ENCODE peak calls at places on chromosomes 1 and 21, in eight cellular contexts. E is fibroblast of lung, X is BJ, T is breast epithelium, P is epithelial cell of esophagus, M is GM23338, D is AG04450, O is cardiac fibroblast. W is an unnamed sample.

GRCh38 chr1:59422921-59423575 is 126.2 kb downstream of the FGGY start:
- DNase-seq in E (no peak), X (no peak), T (peak; percentile 96), P (peak; percentile 14), M (no peak), D (no peak), O (peak; percentile 30), W (peak; percentile 93)

GRCh38 chr21:45465105-45465504 is 60.1 kb downstream of the COL18A1 start:
- DNase-seq in E (no peak), X (no peak), T (no peak), P (no peak), M (no peak), D (no peak), O (no peak), W (no peak)

GRCh38 chr1:221837886-221838285 is 96.0 kb upstream of the DUSP10 start:
- DNase-seq in E (no peak), X (no peak), T (no peak), P (no peak), M (no peak), D (no peak), O (no peak), W (no peak)

GRCh38 chr21:26846036-26846931 is 1.1 kb upstream of the ADAMTS1 start:
- DNase-seq in E (peak; percentile 65), X (no peak), T (peak; percentile 72), P (peak; percentile 69), M (peak; percentile 81), D (no peak), O (peak; percentile 71), W (peak; percentile 93)

GRCh38 chr1:27342778-27343638 is 1.2 kb downstream of the SYTL1 start:
- DNase-seq in E (no peak), X (no peak), T (peak; percentile 79), P (peak; percentile 99), M (no peak), D (no peak), O (no peak), W (no peak)

GRCh38 chr1:40079774-40080390 is 17.2 kb downstream of the PPT1 start:
- DNase-seq in E (no peak), X (no peak), T (no peak), P (no peak), M (no peak), D (no peak), O (no peak), W (no peak)

GRCh38 chr1:74193908-74194307 is 4.1 kb downstream of the LRRIQ3 start:
- DNase-seq in E (peak; percentile 62), X (no peak), T (no peak), P (peak; percentile 56), M (no peak), D (peak; percentile 34), O (peak; percentile 59), W (no peak)

GRCh38 chr1:145922266-145922665 is 3.7 kb upstream of the PEX11B start:
- DNase-seq in E (no peak), X (no peak), T (no peak), P (no peak), M (no peak), D (no peak), O (peak; percentile 33), W (no peak)

GRCh38 chr1:100037665-100038400 is 68.0 kb downstream of the SLC35A3 start:
- DNase-seq in E (peak; percentile 84), X (no peak), T (peak; percentile 90), P (peak; percentile 93), M (peak; percentile 91), D (peak; percentile 52), O (peak; percentile 84), W (peak; percentile 93)

GRCh38 chr1:85934531-85934930 is 222.0 kb downstream of the COL24A1 start:
- DNase-seq in E (no peak), X (no peak), T (no peak), P (no peak), M (no peak), D (peak; percentile 4), O (peak; percentile 20), W (no peak)

GRCh38 chr1:88708011-88708410 is 23.9 kb downstream of the PKN2 start:
- DNase-seq in E (no peak), X (no peak), T (no peak), P (peak; percentile 78), M (no peak), D (no peak), O (no peak), W (no peak)

GRCh38 chr21:43864806-43865470 is at the start of gene AGPAT3:
- DNase-seq in E (peak; percentile 10), X (no peak), T (no peak), P (no peak), M (peak; percentile 51), D (no peak), O (no peak), W (no peak)

GRCh38 chr1:52702886-52703787 is 5.0 kb upstream of the COA7 start:
- DNase-seq in E (peak; percentile 91), X (peak; percentile 46), T (peak; percentile 94), P (peak; percentile 94), M (peak; percentile 98), D (no peak), O (peak; percentile 90), W (peak; percentile 95)

GRCh38 chr1:175035860-175036259 is 12.6 kb upstream of the MRPS14 start:
- DNase-seq in E (no peak), X (no peak), T (no peak), P (no peak), M (no peak), D (no peak), O (no peak), W (no peak)

GRCh38 chr1:905071-905749 is 18.5 kb upstream of the SAMD11 start:
- DNase-seq in E (peak; percentile 47), X (no peak), T (peak; percentile 19), P (no peak), M (peak; percentile 76), D (no peak), O (peak; percentile 22), W (peak; percentile 76)

GRCh38 chr21:15233611-15234010 is 168.8 kb upstream of the NRIP1 start:
- DNase-seq in E (no peak), X (no peak), T (no peak), P (no peak), M (no peak), D (no peak), O (no peak), W (no peak)

DNA sequence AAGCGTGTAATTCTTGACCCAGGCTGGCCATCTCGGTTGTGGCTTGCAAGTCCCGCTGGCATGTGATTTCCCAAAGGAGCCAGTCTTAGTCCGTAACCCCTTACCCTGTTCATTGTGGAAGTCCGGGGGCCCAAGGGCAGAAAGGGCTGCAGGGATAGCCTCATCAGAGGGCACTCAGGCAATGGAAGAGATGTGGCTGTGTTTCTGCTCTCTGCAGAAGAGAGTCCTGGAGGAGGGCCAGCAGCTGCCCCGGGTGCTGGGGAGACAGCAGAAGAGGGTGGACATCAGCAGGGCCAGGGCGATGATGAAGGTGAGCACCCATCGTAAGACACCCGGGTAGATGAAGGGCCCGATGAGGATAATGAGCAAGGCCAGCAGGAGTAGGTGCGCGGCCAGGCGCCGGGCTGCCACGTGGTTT is 830 bp downstream of the RNF186 start:
- DNase-seq in E (no peak), X (no peak), T (no peak), P (no peak), M (no peak), D (no peak), O (no peak), W (peak; percentile 76)
- H3K4me3 ChIP-seq in E (no peak overlapping the region), X (no peak overlapping the region), T (no peak overlapping the region), P (no peak overlapping the region), M (no peak overlapping the region), D (no peak overlapping the region), O (no peak overlapping the region), W (no peak overlapping the region)

GRCh38 chr1:188128761-188129160 is 1300.0 kb downstream of the PLA2G4A start:
- DNase-seq in E (no peak), X (no peak), T (no peak), P (peak; percentile 71), M (peak; percentile 2), D (no peak), O (peak; percentile 3), W (no peak)
- TF ChIP-seq CTCF in E (peak; percentile 19), X (peak; percentile 14), T (no peak), P (peak; percentile 46), M (no peak), D (peak; percentile 37), O (no peak), W (no peak)

DNA sequence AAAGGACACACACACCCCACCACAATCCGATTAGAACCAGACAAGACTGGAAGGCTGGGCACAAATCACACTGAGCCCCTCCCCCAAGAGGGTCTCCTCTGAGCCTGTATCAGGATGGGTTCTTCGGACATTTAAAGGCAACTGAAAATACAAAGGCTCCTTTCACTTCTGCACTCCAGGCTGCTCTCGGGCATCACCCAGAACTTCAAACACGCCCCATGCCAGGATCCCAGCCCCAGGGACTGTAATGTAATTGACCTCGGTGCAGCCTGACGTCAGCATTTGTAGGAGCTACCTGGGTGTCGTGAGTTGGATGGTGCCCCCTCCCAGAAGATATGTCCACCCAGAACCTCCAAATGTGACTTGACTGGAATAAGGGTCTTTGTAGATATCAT is 95.3 kb downstream of the PSMG1 start:
- DNase-seq in E (no peak), X (no peak), T (no peak), P (no peak), M (no peak), D (no peak), O (no peak), W (no peak)
- H3K4me3 ChIP-seq in E (no peak overlapping the region), X (no peak overlapping the region), T (no peak overlapping the region), P (no peak overlapping the region), M (no peak overlapping the region), D (no peak overlapping the region), O (no peak overlapping the region), W (no peak overlapping the region)

DNA sequence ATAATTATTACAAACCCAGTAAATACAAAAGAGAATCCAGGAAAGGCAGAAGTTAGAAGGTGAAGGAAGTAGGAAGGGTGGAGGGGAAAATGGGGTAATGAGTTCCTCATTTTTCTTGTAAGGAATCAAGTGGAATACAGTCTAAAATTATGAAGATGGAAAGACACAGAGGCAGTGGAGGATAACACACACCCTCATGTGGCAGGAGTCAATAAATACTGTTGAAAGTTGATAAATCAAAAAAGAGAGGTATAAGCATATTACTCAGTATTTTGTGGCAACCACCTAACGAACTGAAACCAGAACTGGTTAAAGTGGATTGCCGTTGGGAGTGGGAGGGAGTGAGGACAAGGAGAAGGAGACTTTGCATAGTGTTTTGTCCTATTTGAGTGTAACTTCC is 78.6 kb upstream of the SLC44A3 start:
- DNase-seq in E (no peak), X (no peak), T (no peak), P (no peak), M (no peak), D (no peak), O (peak; percentile 42), W (no peak)
- TF ChIP-seq CTCF in E (no peak), X (no peak), T (no peak), P (peak; percentile 15), M (no peak), D (no peak), O (no peak), W (no peak)